ENCODE peak calls at places on chromosomes 16 and 17, in six cellular contexts. One of them, this sample, is unnamed.

GRCh38 chr17:72702136-72702735 is 390.3 kb downstream of the SLC39A11 start:
- DNase-seq in EL: peak
- DNase-seq in activated CD4-positive, alpha-beta T cell treated with anti-CD3 and anti-CD28 coated beads for 48 hours: no peak
- DNase-seq in astrocyte of the hippocampus: peak
- DNase-seq in glutamatergic neuron: no peak
- DNase-seq in pulmonary artery endothelial cell: no peak
- DNase-seq in this sample: peak

GRCh38 chr17:45003877-45004276 is 35.8 kb upstream of the C1QL1 start:
- DNase-seq in EL: no peak
- DNase-seq in activated CD4-positive, alpha-beta T cell treated with anti-CD3 and anti-CD28 coated beads for 48 hours: no peak
- DNase-seq in astrocyte of the hippocampus: no peak
- DNase-seq in glutamatergic neuron: no peak
- DNase-seq in pulmonary artery endothelial cell: no peak
- DNase-seq in this sample: no peak

GRCh38 chr16:21162661-21163151 is 4.2 kb downstream of the LDAF1 start:
- DNase-seq in EL: no peak
- DNase-seq in activated CD4-positive, alpha-beta T cell treated with anti-CD3 and anti-CD28 coated beads for 48 hours: no peak
- DNase-seq in astrocyte of the hippocampus: no peak
- DNase-seq in glutamatergic neuron: no peak
- DNase-seq in pulmonary artery endothelial cell: no peak
- DNase-seq in this sample: peak

GRCh38 chr17:27457731-27458523 is 1.7 kb downstream of the KSR1 start:
- DNase-seq in EL: peak
- DNase-seq in activated CD4-positive, alpha-beta T cell treated with anti-CD3 and anti-CD28 coated beads for 48 hours: no peak
- DNase-seq in astrocyte of the hippocampus: peak
- DNase-seq in glutamatergic neuron: peak
- DNase-seq in pulmonary artery endothelial cell: no peak
- DNase-seq in this sample: peak

GRCh38 chr16:57167951-57168350 is 17.9 kb downstream of the PSME3IP1 start:
- DNase-seq in EL: peak
- DNase-seq in activated CD4-positive, alpha-beta T cell treated with anti-CD3 and anti-CD28 coated beads for 48 hours: no peak
- DNase-seq in astrocyte of the hippocampus: peak
- DNase-seq in glutamatergic neuron: no peak
- DNase-seq in pulmonary artery endothelial cell: peak
- DNase-seq in this sample: peak

GRCh38 chr17:47644324-47644723 is 5.4 kb upstream of the KPNB1 start:
- DNase-seq in EL: no peak
- DNase-seq in activated CD4-positive, alpha-beta T cell treated with anti-CD3 and anti-CD28 coated beads for 48 hours: no peak
- DNase-seq in astrocyte of the hippocampus: no peak
- DNase-seq in glutamatergic neuron: no peak
- DNase-seq in pulmonary artery endothelial cell: no peak
- DNase-seq in this sample: no peak

GRCh38 chr17:36920032-36921000 is 17.0 kb upstream of the LHX1 start:
- DNase-seq in EL: no peak
- DNase-seq in activated CD4-positive, alpha-beta T cell treated with anti-CD3 and anti-CD28 coated beads for 48 hours: peak
- DNase-seq in astrocyte of the hippocampus: peak
- DNase-seq in glutamatergic neuron: no peak
- DNase-seq in pulmonary artery endothelial cell: no peak
- DNase-seq in this sample: peak

GRCh38 chr17:63954402-63955063 is 18.2 kb downstream of the SCN4A start:
- DNase-seq in EL: no peak
- DNase-seq in activated CD4-positive, alpha-beta T cell treated with anti-CD3 and anti-CD28 coated beads for 48 hours: peak
- DNase-seq in astrocyte of the hippocampus: no peak
- DNase-seq in glutamatergic neuron: no peak
- DNase-seq in pulmonary artery endothelial cell: no peak
- DNase-seq in this sample: peak

GRCh38 chr17:61144137-61144536 is 255.5 kb upstream of the TBX2 start:
- DNase-seq in EL: no peak
- DNase-seq in activated CD4-positive, alpha-beta T cell treated with anti-CD3 and anti-CD28 coated beads for 48 hours: no peak
- DNase-seq in astrocyte of the hippocampus: no peak
- DNase-seq in glutamatergic neuron: no peak
- DNase-seq in pulmonary artery endothelial cell: no peak
- DNase-seq in this sample: no peak

GRCh38 chr17:55959756-55960155 is 193.5 kb upstream of the ANKFN1 start:
- DNase-seq in EL: no peak
- DNase-seq in activated CD4-positive, alpha-beta T cell treated with anti-CD3 and anti-CD28 coated beads for 48 hours: no peak
- DNase-seq in astrocyte of the hippocampus: no peak
- DNase-seq in glutamatergic neuron: no peak
- DNase-seq in pulmonary artery endothelial cell: no peak
- DNase-seq in this sample: no peak

GRCh38 chr17:49910094-49910857 is 58.7 kb upstream of the DLX4 start:
- DNase-seq in EL: peak
- DNase-seq in activated CD4-positive, alpha-beta T cell treated with anti-CD3 and anti-CD28 coated beads for 48 hours: peak
- DNase-seq in astrocyte of the hippocampus: no peak
- DNase-seq in glutamatergic neuron: peak
- DNase-seq in pulmonary artery endothelial cell: no peak
- DNase-seq in this sample: no peak

GRCh38 chr17:44842748-44843147 is 4.9 kb upstream of the HIGD1B start:
- DNase-seq in EL: no peak
- DNase-seq in activated CD4-positive, alpha-beta T cell treated with anti-CD3 and anti-CD28 coated beads for 48 hours: no peak
- DNase-seq in astrocyte of the hippocampus: no peak
- DNase-seq in glutamatergic neuron: no peak
- DNase-seq in pulmonary artery endothelial cell: no peak
- DNase-seq in this sample: peak

GRCh38 chr17:48728232-48729231 is at the start of gene HOXB13:
- DNase-seq in EL: peak
- DNase-seq in activated CD4-positive, alpha-beta T cell treated with anti-CD3 and anti-CD28 coated beads for 48 hours: peak
- DNase-seq in astrocyte of the hippocampus: no peak
- DNase-seq in glutamatergic neuron: peak
- DNase-seq in pulmonary artery endothelial cell: no peak
- DNase-seq in this sample: peak

GRCh38 chr17:40417258-40417608 is 463 bp downstream of the TOP2A start:
- DNase-seq in EL: no peak
- DNase-seq in activated CD4-positive, alpha-beta T cell treated with anti-CD3 and anti-CD28 coated beads for 48 hours: peak
- DNase-seq in astrocyte of the hippocampus: no peak
- DNase-seq in glutamatergic neuron: no peak
- DNase-seq in pulmonary artery endothelial cell: no peak
- DNase-seq in this sample: no peak

GRCh38 chr17:45230410-45230786 is 8.7 kb downstream of the FMNL1 start:
- DNase-seq in EL: no peak
- DNase-seq in activated CD4-positive, alpha-beta T cell treated with anti-CD3 and anti-CD28 coated beads for 48 hours: no peak
- DNase-seq in astrocyte of the hippocampus: no peak
- DNase-seq in glutamatergic neuron: no peak
- DNase-seq in pulmonary artery endothelial cell: no peak
- DNase-seq in this sample: no peak

GRCh38 chr17:78903101-78903779 is at the start of gene CEP295NL:
- DNase-seq in EL: no peak
- DNase-seq in activated CD4-positive, alpha-beta T cell treated with anti-CD3 and anti-CD28 coated beads for 48 hours: peak
- DNase-seq in astrocyte of the hippocampus: peak
- DNase-seq in glutamatergic neuron: peak
- DNase-seq in pulmonary artery endothelial cell: no peak
- DNase-seq in this sample: no peak

GRCh38 chr16:29664133-29664912 is 1.3 kb downstream of the SPN start:
- DNase-seq in EL: no peak
- DNase-seq in activated CD4-positive, alpha-beta T cell treated with anti-CD3 and anti-CD28 coated beads for 48 hours: peak
- DNase-seq in astrocyte of the hippocampus: no peak
- DNase-seq in glutamatergic neuron: no peak
- DNase-seq in pulmonary artery endothelial cell: no peak
- DNase-seq in this sample: no peak

GRCh38 chr17:34645636-34646035 is 66.3 kb downstream of the TMEM132E start:
- DNase-seq in EL: no peak
- DNase-seq in activated CD4-positive, alpha-beta T cell treated with anti-CD3 and anti-CD28 coated beads for 48 hours: no peak
- DNase-seq in astrocyte of the hippocampus: peak
- DNase-seq in glutamatergic neuron: no peak
- DNase-seq in pulmonary artery endothelial cell: no peak
- DNase-seq in this sample: no peak

GRCh38 chr16:78925071-78925714 is 675.3 kb downstream of the MAF start:
- DNase-seq in EL: no peak
- DNase-seq in activated CD4-positive, alpha-beta T cell treated with anti-CD3 and anti-CD28 coated beads for 48 hours: peak
- DNase-seq in astrocyte of the hippocampus: peak
- DNase-seq in glutamatergic neuron: peak
- DNase-seq in pulmonary artery endothelial cell: no peak
- DNase-seq in this sample: no peak

GRCh38 chr17:70609566-70609965 is 440.2 kb downstream of the KCNJ2 start:
- DNase-seq in EL: no peak
- DNase-seq in activated CD4-positive, alpha-beta T cell treated with anti-CD3 and anti-CD28 coated beads for 48 hours: no peak
- DNase-seq in astrocyte of the hippocampus: no peak
- DNase-seq in glutamatergic neuron: no peak
- DNase-seq in pulmonary artery endothelial cell: no peak
- DNase-seq in this sample: no peak

GRCh38 chr17:50270430-50271172 is 3.7 kb upstream of the TMEM92 start:
- DNase-seq in EL: peak
- DNase-seq in activated CD4-positive, alpha-beta T cell treated with anti-CD3 and anti-CD28 coated beads for 48 hours: no peak
- DNase-seq in astrocyte of the hippocampus: peak
- DNase-seq in glutamatergic neuron: no peak
- DNase-seq in pulmonary artery endothelial cell: no peak
- DNase-seq in this sample: no peak

GRCh38 chr16:11333696-11334095 is 11.6 kb upstream of the RMI2 start:
- DNase-seq in EL: peak
- DNase-seq in activated CD4-positive, alpha-beta T cell treated with anti-CD3 and anti-CD28 coated beads for 48 hours: no peak
- DNase-seq in astrocyte of the hippocampus: no peak
- DNase-seq in glutamatergic neuron: no peak
- DNase-seq in pulmonary artery endothelial cell: no peak
- DNase-seq in this sample: no peak

GRCh38 chr17:64327201-64327930 is 63.3 kb downstream of the PECAM1 start:
- DNase-seq in EL: no peak
- DNase-seq in activated CD4-positive, alpha-beta T cell treated with anti-CD3 and anti-CD28 coated beads for 48 hours: no peak
- DNase-seq in astrocyte of the hippocampus: no peak
- DNase-seq in glutamatergic neuron: no peak
- DNase-seq in pulmonary artery endothelial cell: no peak
- DNase-seq in this sample: peak

GRCh38 chr17:79444226-79444625 is 166.6 kb downstream of the RBFOX3 start:
- DNase-seq in EL: no peak
- DNase-seq in activated CD4-positive, alpha-beta T cell treated with anti-CD3 and anti-CD28 coated beads for 48 hours: no peak
- DNase-seq in astrocyte of the hippocampus: no peak
- DNase-seq in glutamatergic neuron: no peak
- DNase-seq in pulmonary artery endothelial cell: no peak
- DNase-seq in this sample: peak

GRCh38 chr16:67672739-67673662 is 6.4 kb downstream of the C16orf86 start:
- DNase-seq in EL: peak
- DNase-seq in activated CD4-positive, alpha-beta T cell treated with anti-CD3 and anti-CD28 coated beads for 48 hours: peak
- DNase-seq in astrocyte of the hippocampus: peak
- DNase-seq in glutamatergic neuron: peak
- DNase-seq in pulmonary artery endothelial cell: no peak
- DNase-seq in this sample: peak

GRCh38 chr17:62963296-62963695 is 2.7 kb upstream of the TANC2 start:
- DNase-seq in EL: peak
- DNase-seq in activated CD4-positive, alpha-beta T cell treated with anti-CD3 and anti-CD28 coated beads for 48 hours: no peak
- DNase-seq in astrocyte of the hippocampus: peak
- DNase-seq in glutamatergic neuron: no peak
- DNase-seq in pulmonary artery endothelial cell: no peak
- DNase-seq in this sample: peak

GRCh38 chr16:87463722-87464690 is 28.8 kb downstream of the ZCCHC14 start:
- DNase-seq in EL: peak
- DNase-seq in activated CD4-positive, alpha-beta T cell treated with anti-CD3 and anti-CD28 coated beads for 48 hours: peak
- DNase-seq in astrocyte of the hippocampus: peak
- DNase-seq in glutamatergic neuron: no peak
- DNase-seq in pulmonary artery endothelial cell: peak
- DNase-seq in this sample: peak

GRCh38 chr17:17147821-17148220 is 58.3 kb downstream of the PLD6 start:
- DNase-seq in EL: no peak
- DNase-seq in activated CD4-positive, alpha-beta T cell treated with anti-CD3 and anti-CD28 coated beads for 48 hours: no peak
- DNase-seq in astrocyte of the hippocampus: no peak
- DNase-seq in glutamatergic neuron: no peak
- DNase-seq in pulmonary artery endothelial cell: no peak
- DNase-seq in this sample: no peak

GRCh38 chr17:39704821-39705551 is 5.1 kb downstream of the ERBB2 start:
- DNase-seq in EL: peak
- DNase-seq in activated CD4-positive, alpha-beta T cell treated with anti-CD3 and anti-CD28 coated beads for 48 hours: no peak
- DNase-seq in astrocyte of the hippocampus: peak
- DNase-seq in glutamatergic neuron: no peak
- DNase-seq in pulmonary artery endothelial cell: no peak
- DNase-seq in this sample: peak

GRCh38 chr17:61484174-61484573 is 32.0 kb downstream of the TBX4 start:
- DNase-seq in EL: no peak
- DNase-seq in activated CD4-positive, alpha-beta T cell treated with anti-CD3 and anti-CD28 coated beads for 48 hours: no peak
- DNase-seq in astrocyte of the hippocampus: no peak
- DNase-seq in glutamatergic neuron: no peak
- DNase-seq in pulmonary artery endothelial cell: no peak
- DNase-seq in this sample: no peak

GRCh38 chr17:48611681-48612455 is 1.1 kb upstream of the HOXB7 start:
- DNase-seq in EL: no peak
- DNase-seq in activated CD4-positive, alpha-beta T cell treated with anti-CD3 and anti-CD28 coated beads for 48 hours: no peak
- DNase-seq in astrocyte of the hippocampus: no peak
- DNase-seq in glutamatergic neuron: no peak
- DNase-seq in pulmonary artery endothelial cell: no peak
- DNase-seq in this sample: peak

GRCh38 chr17:80967404-80967872 is 24.2 kb upstream of the CHMP6 start:
- DNase-seq in EL: no peak
- DNase-seq in activated CD4-positive, alpha-beta T cell treated with anti-CD3 and anti-CD28 coated beads for 48 hours: no peak
- DNase-seq in astrocyte of the hippocampus: no peak
- DNase-seq in glutamatergic neuron: no peak
- DNase-seq in pulmonary artery endothelial cell: no peak
- DNase-seq in this sample: no peak

GRCh38 chr17:73182616-73183310 is 10.1 kb upstream of the COG1 start:
- DNase-seq in EL: no peak
- DNase-seq in activated CD4-positive, alpha-beta T cell treated with anti-CD3 and anti-CD28 coated beads for 48 hours: no peak
- DNase-seq in astrocyte of the hippocampus: peak
- DNase-seq in glutamatergic neuron: peak
- DNase-seq in pulmonary artery endothelial cell: no peak
- DNase-seq in this sample: no peak

GRCh38 chr16:78900039-78900811 is 700.3 kb downstream of the MAF start:
- DNase-seq in EL: no peak
- DNase-seq in activated CD4-positive, alpha-beta T cell treated with anti-CD3 and anti-CD28 coated beads for 48 hours: no peak
- DNase-seq in astrocyte of the hippocampus: no peak
- DNase-seq in glutamatergic neuron: no peak
- DNase-seq in pulmonary artery endothelial cell: no peak
- DNase-seq in this sample: no peak

GRCh38 chr17:60160829-60161501 is 11.2 kb downstream of the CA4 start:
- DNase-seq in EL: no peak
- DNase-seq in activated CD4-positive, alpha-beta T cell treated with anti-CD3 and anti-CD28 coated beads for 48 hours: no peak
- DNase-seq in astrocyte of the hippocampus: no peak
- DNase-seq in glutamatergic neuron: peak
- DNase-seq in pulmonary artery endothelial cell: no peak
- DNase-seq in this sample: no peak

GRCh38 chr17:49548506-49549310 is 27.0 kb upstream of the NXPH3 start:
- DNase-seq in EL: peak
- DNase-seq in activated CD4-positive, alpha-beta T cell treated with anti-CD3 and anti-CD28 coated beads for 48 hours: no peak
- DNase-seq in astrocyte of the hippocampus: peak
- DNase-seq in glutamatergic neuron: peak
- DNase-seq in pulmonary artery endothelial cell: no peak
- DNase-seq in this sample: peak

GRCh38 chr16:48608452-48608851 is 1.5 kb downstream of the N4BP1 start:
- DNase-seq in EL: peak
- DNase-seq in activated CD4-positive, alpha-beta T cell treated with anti-CD3 and anti-CD28 coated beads for 48 hours: no peak
- DNase-seq in astrocyte of the hippocampus: peak
- DNase-seq in glutamatergic neuron: no peak
- DNase-seq in pulmonary artery endothelial cell: no peak
- DNase-seq in this sample: no peak

GRCh38 chr16:11629071-11630030 is 38.9 kb upstream of the SNN start:
- DNase-seq in EL: no peak
- DNase-seq in activated CD4-positive, alpha-beta T cell treated with anti-CD3 and anti-CD28 coated beads for 48 hours: no peak
- DNase-seq in astrocyte of the hippocampus: no peak
- DNase-seq in glutamatergic neuron: no peak
- DNase-seq in pulmonary artery endothelial cell: no peak
- DNase-seq in this sample: no peak

GRCh38 chr17:55187371-55187770 is 77.4 kb upstream of the HLF start:
- DNase-seq in EL: no peak
- DNase-seq in activated CD4-positive, alpha-beta T cell treated with anti-CD3 and anti-CD28 coated beads for 48 hours: no peak
- DNase-seq in astrocyte of the hippocampus: no peak
- DNase-seq in glutamatergic neuron: no peak
- DNase-seq in pulmonary artery endothelial cell: no peak
- DNase-seq in this sample: no peak

GRCh38 chr16:17836868-17837602 is 366.3 kb upstream of the XYLT1 start:
- DNase-seq in EL: peak
- DNase-seq in activated CD4-positive, alpha-beta T cell treated with anti-CD3 and anti-CD28 coated beads for 48 hours: no peak
- DNase-seq in astrocyte of the hippocampus: peak
- DNase-seq in glutamatergic neuron: no peak
- DNase-seq in pulmonary artery endothelial cell: no peak
- DNase-seq in this sample: no peak